ENCODE peak calls at places on chromosomes 13 and 19, in five cellular contexts. One of them, this sample, is unnamed.

GRCh38 chr13:79560954-79561353 is 80.0 kb downstream of the NDFIP2 start:
- DNase-seq in right lobe of liver: no peak
- DNase-seq in PC-3: peak; percentile 55
- DNase-seq in cardiac fibroblast: no peak
- DNase-seq in astrocyte: no peak
- DNase-seq in this sample: no peak

GRCh38 chr19:48881741-48882657 is 9.8 kb downstream of the PPP1R15A start:
- DNase-seq in right lobe of liver: no peak
- DNase-seq in PC-3: peak; percentile 22
- DNase-seq in cardiac fibroblast: no peak
- DNase-seq in astrocyte: no peak
- DNase-seq in this sample: no peak

GRCh38 chr13:30114586-30115256 is 192.6 kb downstream of the KATNAL1 start:
- DNase-seq in right lobe of liver: peak; percentile 93
- DNase-seq in PC-3: peak; percentile 87
- DNase-seq in cardiac fibroblast: peak; percentile 79
- DNase-seq in astrocyte: peak; percentile 63
- DNase-seq in this sample: no peak

GRCh38 chr19:18662972-18663732 is 20.3 kb upstream of the CRTC1 start:
- DNase-seq in right lobe of liver: no peak
- DNase-seq in PC-3: no peak
- DNase-seq in cardiac fibroblast: no peak
- DNase-seq in astrocyte: no peak
- DNase-seq in this sample: no peak

GRCh38 chr19:52722062-52723005 is 12.5 kb downstream of the ZNF611 start:
- DNase-seq in right lobe of liver: no peak
- DNase-seq in PC-3: peak; percentile 99
- DNase-seq in cardiac fibroblast: peak; percentile 85
- DNase-seq in astrocyte: peak; percentile 61
- DNase-seq in this sample: no peak

GRCh38 chr13:52848455-52849190 is at the start of gene PCDH8:
- DNase-seq in right lobe of liver: no peak
- DNase-seq in PC-3: no peak
- DNase-seq in cardiac fibroblast: no peak
- DNase-seq in astrocyte: no peak
- DNase-seq in this sample: no peak

GRCh38 chr19:51637362-51637978 is 7.3 kb upstream of the SIGLEC5 start:
- DNase-seq in right lobe of liver: no peak
- DNase-seq in PC-3: peak; percentile 55
- DNase-seq in cardiac fibroblast: peak; percentile 40
- DNase-seq in astrocyte: no peak
- DNase-seq in this sample: no peak

GRCh38 chr19:41427647-41428480 is 690 bp upstream of the B3GNT8 start:
- DNase-seq in right lobe of liver: no peak
- DNase-seq in PC-3: no peak
- DNase-seq in cardiac fibroblast: no peak
- DNase-seq in astrocyte: no peak
- DNase-seq in this sample: no peak

GRCh38 chr13:50676602-50677001 is 166.9 kb downstream of the DLEU7 start:
- DNase-seq in right lobe of liver: no peak
- DNase-seq in PC-3: peak; percentile 66
- DNase-seq in cardiac fibroblast: peak; percentile 71
- DNase-seq in astrocyte: peak; percentile 89
- DNase-seq in this sample: no peak

GRCh38 chr13:100733261-100733660 is 58.7 kb upstream of the TMTC4 start:
- DNase-seq in right lobe of liver: no peak
- DNase-seq in PC-3: no peak
- DNase-seq in cardiac fibroblast: no peak
- DNase-seq in astrocyte: no peak
- DNase-seq in this sample: no peak

GRCh38 chr13:50128406-50129048 is 113.3 kb downstream of the KCNRG start:
- DNase-seq in right lobe of liver: no peak
- DNase-seq in PC-3: no peak
- DNase-seq in cardiac fibroblast: no peak
- DNase-seq in astrocyte: no peak
- DNase-seq in this sample: no peak

GRCh38 chr19:6473652-6474051 is 7.9 kb downstream of the DENND1C start:
- DNase-seq in right lobe of liver: no peak
- DNase-seq in PC-3: peak; percentile 38
- DNase-seq in cardiac fibroblast: no peak
- DNase-seq in astrocyte: no peak
- DNase-seq in this sample: no peak

GRCh38 chr13:109869312-109870237 is 83.2 kb upstream of the IRS2 start:
- DNase-seq in right lobe of liver: peak; percentile 74
- DNase-seq in PC-3: no peak
- DNase-seq in cardiac fibroblast: peak; percentile 75
- DNase-seq in astrocyte: peak; percentile 55
- DNase-seq in this sample: peak; percentile 41
- TF ChIP-seq CTCF in right lobe of liver: peak; percentile 18
- TF ChIP-seq CTCF in PC-3: no peak
- TF ChIP-seq CTCF in cardiac fibroblast: peak; percentile 30
- TF ChIP-seq CTCF in astrocyte: no peak
- TF ChIP-seq CTCF in this sample: peak; percentile 47

DNA sequence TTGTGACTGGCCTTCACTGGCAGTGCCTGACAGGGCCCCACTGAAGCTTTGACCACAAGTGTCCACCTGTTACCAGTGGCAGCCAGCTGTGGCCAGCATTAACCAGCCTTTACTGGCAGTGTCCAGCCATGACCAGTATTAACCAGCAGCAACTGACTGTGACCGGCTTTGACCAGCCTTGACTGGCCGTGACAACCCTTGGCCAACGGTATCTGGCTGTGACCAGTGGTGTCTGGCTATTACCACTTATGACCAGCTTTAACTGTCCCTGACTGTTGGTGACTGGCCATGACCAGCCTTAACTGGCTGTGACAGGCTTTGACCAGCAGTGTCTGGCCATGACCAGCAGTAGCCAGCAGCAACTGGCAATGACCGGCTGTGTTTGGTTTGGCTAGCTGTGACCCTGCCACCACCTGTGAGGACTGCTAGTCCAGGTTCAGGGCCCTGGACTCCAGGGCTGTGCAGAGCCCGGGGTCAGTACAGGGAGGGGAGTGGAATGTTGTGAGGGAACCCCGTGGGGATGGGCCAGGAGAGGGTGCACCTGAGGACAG is 32.2 kb downstream of the CKM start:
- DNase-seq in right lobe of liver: peak; percentile 93
- DNase-seq in PC-3: no peak
- DNase-seq in cardiac fibroblast: no peak
- DNase-seq in astrocyte: no peak
- DNase-seq in this sample: no peak
- H3K4me3 ChIP-seq in right lobe of liver: no peak overlapping the region
- H3K4me3 ChIP-seq in PC-3: no peak overlapping the region
- H3K4me3 ChIP-seq in cardiac fibroblast: no peak overlapping the region
- H3K4me3 ChIP-seq in astrocyte: no peak overlapping the region
- H3K4me3 ChIP-seq in this sample: no peak overlapping the region

DNA sequence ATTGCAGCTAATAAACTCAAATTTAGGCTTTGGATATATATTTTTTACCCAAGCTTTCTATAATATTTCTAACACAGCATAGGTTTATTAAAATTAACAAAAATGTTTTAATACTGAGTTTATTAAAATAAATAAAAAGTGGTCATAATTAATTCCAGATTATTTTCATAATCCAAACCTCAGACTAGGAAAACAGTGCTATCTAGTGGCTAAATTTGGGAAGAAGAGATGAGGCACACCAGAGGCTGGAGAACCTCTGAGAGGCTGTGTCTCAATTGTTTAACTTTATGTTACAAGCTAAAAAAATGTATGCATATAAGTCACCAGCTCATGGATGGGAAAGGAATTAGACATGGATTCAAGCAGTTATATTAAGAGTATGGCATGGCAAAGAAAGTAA is 392.5 kb downstream of the DIAPH3 start:
- DNase-seq in right lobe of liver: no peak
- DNase-seq in PC-3: peak; percentile 38
- DNase-seq in cardiac fibroblast: peak; percentile 57
- DNase-seq in astrocyte: no peak
- DNase-seq in this sample: no peak
- TF ChIP-seq CTCF in right lobe of liver: peak; percentile 64
- TF ChIP-seq CTCF in PC-3: peak; percentile 69
- TF ChIP-seq CTCF in cardiac fibroblast: peak; percentile 66
- TF ChIP-seq CTCF in astrocyte: peak; percentile 76
- TF ChIP-seq CTCF in this sample: peak; percentile 71

GRCh38 chr19:2740314-2740656 is 468 bp upstream of the SLC39A3 start:
- DNase-seq in right lobe of liver: no peak
- DNase-seq in PC-3: no peak
- DNase-seq in cardiac fibroblast: no peak
- DNase-seq in astrocyte: no peak
- DNase-seq in this sample: no peak
- H3K4me3 ChIP-seq in right lobe of liver: no peak overlapping the region
- H3K4me3 ChIP-seq in PC-3: no peak overlapping the region
- H3K4me3 ChIP-seq in cardiac fibroblast: no peak overlapping the region
- H3K4me3 ChIP-seq in astrocyte: no peak overlapping the region
- H3K4me3 ChIP-seq in this sample: no peak overlapping the region

DNA sequence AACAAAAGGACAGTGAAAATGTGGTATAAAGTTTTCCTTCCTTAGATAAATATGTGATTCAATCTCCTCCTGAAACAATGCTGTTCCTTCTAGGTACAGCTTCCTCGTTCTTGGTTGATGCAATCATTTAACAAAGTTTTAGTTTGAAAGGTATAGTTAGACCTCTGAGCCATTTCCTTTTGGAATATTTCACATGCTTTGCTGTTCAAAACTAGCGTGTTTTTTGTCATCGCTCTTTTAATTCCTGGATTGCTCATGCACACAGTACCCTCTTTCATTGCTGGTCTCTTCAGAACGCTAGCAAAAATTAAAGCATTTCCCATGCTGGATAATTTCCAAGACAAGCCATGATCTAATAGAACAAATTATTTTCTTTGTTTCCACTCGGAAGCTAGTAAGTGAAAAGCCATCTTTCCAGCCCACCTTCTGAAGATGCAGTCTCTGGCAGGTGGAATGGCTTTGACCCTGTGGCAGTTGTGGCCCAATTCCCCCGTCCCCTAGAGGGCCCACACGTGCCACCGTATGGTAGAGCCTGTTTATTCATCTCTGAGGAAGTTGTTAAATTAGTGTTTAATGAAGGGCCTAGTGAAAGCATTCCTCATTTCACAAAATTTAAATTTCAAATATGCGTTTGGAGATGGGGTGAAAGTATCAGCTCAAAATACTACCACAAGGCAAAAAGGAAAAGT is 1040.6 kb upstream of the SLC10A2 start:
- DNase-seq in right lobe of liver: no peak
- DNase-seq in PC-3: peak; percentile 57
- DNase-seq in cardiac fibroblast: peak; percentile 89
- DNase-seq in astrocyte: peak; percentile 70
- DNase-seq in this sample: peak; percentile 26
- TF ChIP-seq CTCF in right lobe of liver: no peak
- TF ChIP-seq CTCF in PC-3: peak; percentile 33
- TF ChIP-seq CTCF in cardiac fibroblast: no peak
- TF ChIP-seq CTCF in astrocyte: no peak
- TF ChIP-seq CTCF in this sample: peak; percentile 37

DNA sequence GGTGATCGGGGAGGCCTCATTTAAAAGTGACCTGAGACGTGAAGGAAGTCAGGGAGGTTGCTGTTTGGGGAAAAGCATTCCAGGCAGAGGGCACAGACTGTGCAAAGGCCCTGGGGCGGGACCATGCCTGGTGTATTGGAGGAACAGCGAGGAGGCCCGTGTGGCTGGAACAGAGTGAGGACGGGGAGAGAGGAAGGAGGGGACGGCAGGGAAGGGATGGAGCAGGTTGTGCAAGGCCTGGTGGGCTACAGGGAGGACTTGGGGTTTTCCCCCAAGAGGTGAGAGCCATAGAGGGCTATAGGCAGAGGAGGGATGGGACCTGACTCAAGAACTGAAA is 17.2 kb downstream of the PTPRS start:
- DNase-seq in right lobe of liver: no peak
- DNase-seq in PC-3: no peak
- DNase-seq in cardiac fibroblast: no peak
- DNase-seq in astrocyte: no peak
- DNase-seq in this sample: no peak
- H3K4me3 ChIP-seq in right lobe of liver: no peak overlapping the region
- H3K4me3 ChIP-seq in PC-3: no peak overlapping the region
- H3K4me3 ChIP-seq in cardiac fibroblast: no peak overlapping the region
- H3K4me3 ChIP-seq in astrocyte: no peak overlapping the region
- H3K4me3 ChIP-seq in this sample: no peak overlapping the region

This sample was measured in epithelial cell of proximal tubule.